ENCODE peak calls at places on chromosome 22, in ten cellular contexts. One of them, this sample, is unnamed.

GRCh38 chr22:22897036-22897435 is 9.4 kb downstream of the IGLL5 start:
- DNase-seq in cardiac muscle cell: no peak
- DNase-seq in stimulated activated CD4-positive, alpha-beta T cell treated with anti-CD3 and anti-CD28 coated beads, Interleukin-1b, Interleukin-23, amount 100 ng/mL, for 1 hour: no peak
- DNase-seq in A549: no peak
- DNase-seq in neural progenitor cell: no peak
- DNase-seq in hypothalamus: no peak
- DNase-seq in BE2C: no peak
- DNase-seq in activated T-helper 1 cell treated with anti-CD3 and anti-CD28 coated beads, Interleukin-12 subunit alpha, Interleukin-12 subunit beta, Interleukin-2, Interleukin-4 antibody, amounts not matched to agents 30 ng/mL and 10 ng/mL and 1 ng/mL, durations not matched to agents 14 hours and 24 hours and 36 hours: no peak
- DNase-seq in sigmoid colon: peak
- DNase-seq in thoracic aorta: no peak
- DNase-seq in this sample: peak

GRCh38 chr22:37907036-37907954 is 1.2 kb downstream of the MICALL1 start:
- DNase-seq in cardiac muscle cell: no peak
- DNase-seq in stimulated activated CD4-positive, alpha-beta T cell treated with anti-CD3 and anti-CD28 coated beads, Interleukin-1b, Interleukin-23, amount 100 ng/mL, for 1 hour: no peak
- DNase-seq in A549: no peak
- DNase-seq in neural progenitor cell: no peak
- DNase-seq in hypothalamus: no peak
- DNase-seq in BE2C: no peak
- DNase-seq in activated T-helper 1 cell treated with anti-CD3 and anti-CD28 coated beads, Interleukin-12 subunit alpha, Interleukin-12 subunit beta, Interleukin-2, Interleukin-4 antibody, amounts not matched to agents 30 ng/mL and 10 ng/mL and 1 ng/mL, durations not matched to agents 14 hours and 24 hours and 36 hours: no peak
- DNase-seq in sigmoid colon: peak
- DNase-seq in thoracic aorta: no peak
- DNase-seq in this sample: no peak

GRCh38 chr22:46072030-46072881 is 78.1 kb upstream of the PPARA start:
- DNase-seq in cardiac muscle cell: no peak
- DNase-seq in stimulated activated CD4-positive, alpha-beta T cell treated with anti-CD3 and anti-CD28 coated beads, Interleukin-1b, Interleukin-23, amount 100 ng/mL, for 1 hour: no peak
- DNase-seq in A549: no peak
- DNase-seq in neural progenitor cell: peak
- DNase-seq in hypothalamus: no peak
- DNase-seq in BE2C: peak
- DNase-seq in activated T-helper 1 cell treated with anti-CD3 and anti-CD28 coated beads, Interleukin-12 subunit alpha, Interleukin-12 subunit beta, Interleukin-2, Interleukin-4 antibody, amounts not matched to agents 30 ng/mL and 10 ng/mL and 1 ng/mL, durations not matched to agents 14 hours and 24 hours and 36 hours: peak
- DNase-seq in sigmoid colon: peak
- DNase-seq in thoracic aorta: no peak
- DNase-seq in this sample: peak

GRCh38 chr22:19446603-19447387 is 716 bp downstream of the C22orf39 start:
- DNase-seq in cardiac muscle cell: no peak
- DNase-seq in stimulated activated CD4-positive, alpha-beta T cell treated with anti-CD3 and anti-CD28 coated beads, Interleukin-1b, Interleukin-23, amount 100 ng/mL, for 1 hour: no peak
- DNase-seq in A549: peak
- DNase-seq in neural progenitor cell: peak
- DNase-seq in hypothalamus: no peak
- DNase-seq in BE2C: no peak
- DNase-seq in activated T-helper 1 cell treated with anti-CD3 and anti-CD28 coated beads, Interleukin-12 subunit alpha, Interleukin-12 subunit beta, Interleukin-2, Interleukin-4 antibody, amounts not matched to agents 30 ng/mL and 10 ng/mL and 1 ng/mL, durations not matched to agents 14 hours and 24 hours and 36 hours: no peak
- DNase-seq in sigmoid colon: no peak
- DNase-seq in thoracic aorta: no peak
- DNase-seq in this sample: no peak

GRCh38 chr22:43268261-43268660 is 74.9 kb downstream of the SCUBE1 start:
- DNase-seq in cardiac muscle cell: no peak
- DNase-seq in stimulated activated CD4-positive, alpha-beta T cell treated with anti-CD3 and anti-CD28 coated beads, Interleukin-1b, Interleukin-23, amount 100 ng/mL, for 1 hour: no peak
- DNase-seq in A549: no peak
- DNase-seq in neural progenitor cell: no peak
- DNase-seq in hypothalamus: no peak
- DNase-seq in BE2C: peak
- DNase-seq in activated T-helper 1 cell treated with anti-CD3 and anti-CD28 coated beads, Interleukin-12 subunit alpha, Interleukin-12 subunit beta, Interleukin-2, Interleukin-4 antibody, amounts not matched to agents 30 ng/mL and 10 ng/mL and 1 ng/mL, durations not matched to agents 14 hours and 24 hours and 36 hours: no peak
- DNase-seq in sigmoid colon: no peak
- DNase-seq in thoracic aorta: no peak
- DNase-seq in this sample: no peak

GRCh38 chr22:48893288-48894063 is 934.2 kb downstream of the BRD1 start:
- DNase-seq in cardiac muscle cell: no peak
- DNase-seq in stimulated activated CD4-positive, alpha-beta T cell treated with anti-CD3 and anti-CD28 coated beads, Interleukin-1b, Interleukin-23, amount 100 ng/mL, for 1 hour: no peak
- DNase-seq in A549: no peak
- DNase-seq in neural progenitor cell: no peak
- DNase-seq in hypothalamus: no peak
- DNase-seq in BE2C: no peak
- DNase-seq in activated T-helper 1 cell treated with anti-CD3 and anti-CD28 coated beads, Interleukin-12 subunit alpha, Interleukin-12 subunit beta, Interleukin-2, Interleukin-4 antibody, amounts not matched to agents 30 ng/mL and 10 ng/mL and 1 ng/mL, durations not matched to agents 14 hours and 24 hours and 36 hours: no peak
- DNase-seq in sigmoid colon: no peak
- DNase-seq in thoracic aorta: no peak
- DNase-seq in this sample: no peak

GRCh38 chr22:24244144-24244787 is 616 bp downstream of the GGT5 start:
- DNase-seq in cardiac muscle cell: no peak
- DNase-seq in stimulated activated CD4-positive, alpha-beta T cell treated with anti-CD3 and anti-CD28 coated beads, Interleukin-1b, Interleukin-23, amount 100 ng/mL, for 1 hour: no peak
- DNase-seq in A549: no peak
- DNase-seq in neural progenitor cell: no peak
- DNase-seq in hypothalamus: no peak
- DNase-seq in BE2C: peak
- DNase-seq in activated T-helper 1 cell treated with anti-CD3 and anti-CD28 coated beads, Interleukin-12 subunit alpha, Interleukin-12 subunit beta, Interleukin-2, Interleukin-4 antibody, amounts not matched to agents 30 ng/mL and 10 ng/mL and 1 ng/mL, durations not matched to agents 14 hours and 24 hours and 36 hours: no peak
- DNase-seq in sigmoid colon: no peak
- DNase-seq in thoracic aorta: no peak
- DNase-seq in this sample: no peak

GRCh38 chr22:33561149-33561807 is 359.0 kb downstream of the LARGE1 start:
- DNase-seq in cardiac muscle cell: no peak
- DNase-seq in stimulated activated CD4-positive, alpha-beta T cell treated with anti-CD3 and anti-CD28 coated beads, Interleukin-1b, Interleukin-23, amount 100 ng/mL, for 1 hour: no peak
- DNase-seq in A549: no peak
- DNase-seq in neural progenitor cell: no peak
- DNase-seq in hypothalamus: no peak
- DNase-seq in BE2C: no peak
- DNase-seq in activated T-helper 1 cell treated with anti-CD3 and anti-CD28 coated beads, Interleukin-12 subunit alpha, Interleukin-12 subunit beta, Interleukin-2, Interleukin-4 antibody, amounts not matched to agents 30 ng/mL and 10 ng/mL and 1 ng/mL, durations not matched to agents 14 hours and 24 hours and 36 hours: no peak
- DNase-seq in sigmoid colon: no peak
- DNase-seq in thoracic aorta: no peak
- DNase-seq in this sample: no peak

GRCh38 chr22:23534851-23535717 is 45.0 kb downstream of the IGLL1 start:
- DNase-seq in cardiac muscle cell: no peak
- DNase-seq in stimulated activated CD4-positive, alpha-beta T cell treated with anti-CD3 and anti-CD28 coated beads, Interleukin-1b, Interleukin-23, amount 100 ng/mL, for 1 hour: no peak
- DNase-seq in A549: no peak
- DNase-seq in neural progenitor cell: no peak
- DNase-seq in hypothalamus: no peak
- DNase-seq in BE2C: no peak
- DNase-seq in activated T-helper 1 cell treated with anti-CD3 and anti-CD28 coated beads, Interleukin-12 subunit alpha, Interleukin-12 subunit beta, Interleukin-2, Interleukin-4 antibody, amounts not matched to agents 30 ng/mL and 10 ng/mL and 1 ng/mL, durations not matched to agents 14 hours and 24 hours and 36 hours: no peak
- DNase-seq in sigmoid colon: peak
- DNase-seq in thoracic aorta: no peak
- DNase-seq in this sample: peak

GRCh38 chr22:28141614-28142013 is 222.6 kb upstream of the PITPNB start:
- DNase-seq in cardiac muscle cell: no peak
- DNase-seq in stimulated activated CD4-positive, alpha-beta T cell treated with anti-CD3 and anti-CD28 coated beads, Interleukin-1b, Interleukin-23, amount 100 ng/mL, for 1 hour: no peak
- DNase-seq in A549: no peak
- DNase-seq in neural progenitor cell: no peak
- DNase-seq in hypothalamus: no peak
- DNase-seq in BE2C: no peak
- DNase-seq in activated T-helper 1 cell treated with anti-CD3 and anti-CD28 coated beads, Interleukin-12 subunit alpha, Interleukin-12 subunit beta, Interleukin-2, Interleukin-4 antibody, amounts not matched to agents 30 ng/mL and 10 ng/mL and 1 ng/mL, durations not matched to agents 14 hours and 24 hours and 36 hours: no peak
- DNase-seq in sigmoid colon: no peak
- DNase-seq in thoracic aorta: no peak
- DNase-seq in this sample: no peak

GRCh38 chr22:25232301-25232700 is 12.9 kb downstream of the CRYBB2 start:
- DNase-seq in cardiac muscle cell: no peak
- DNase-seq in stimulated activated CD4-positive, alpha-beta T cell treated with anti-CD3 and anti-CD28 coated beads, Interleukin-1b, Interleukin-23, amount 100 ng/mL, for 1 hour: no peak
- DNase-seq in A549: no peak
- DNase-seq in neural progenitor cell: no peak
- DNase-seq in hypothalamus: no peak
- DNase-seq in BE2C: no peak
- DNase-seq in activated T-helper 1 cell treated with anti-CD3 and anti-CD28 coated beads, Interleukin-12 subunit alpha, Interleukin-12 subunit beta, Interleukin-2, Interleukin-4 antibody, amounts not matched to agents 30 ng/mL and 10 ng/mL and 1 ng/mL, durations not matched to agents 14 hours and 24 hours and 36 hours: no peak
- DNase-seq in sigmoid colon: no peak
- DNase-seq in thoracic aorta: no peak
- DNase-seq in this sample: no peak

GRCh38 chr22:24996420-24996952 is 44.0 kb downstream of the KIAA1671 start:
- DNase-seq in cardiac muscle cell: peak
- DNase-seq in stimulated activated CD4-positive, alpha-beta T cell treated with anti-CD3 and anti-CD28 coated beads, Interleukin-1b, Interleukin-23, amount 100 ng/mL, for 1 hour: no peak
- DNase-seq in A549: peak
- DNase-seq in neural progenitor cell: peak
- DNase-seq in hypothalamus: no peak
- DNase-seq in BE2C: peak
- DNase-seq in activated T-helper 1 cell treated with anti-CD3 and anti-CD28 coated beads, Interleukin-12 subunit alpha, Interleukin-12 subunit beta, Interleukin-2, Interleukin-4 antibody, amounts not matched to agents 30 ng/mL and 10 ng/mL and 1 ng/mL, durations not matched to agents 14 hours and 24 hours and 36 hours: no peak
- DNase-seq in sigmoid colon: no peak
- DNase-seq in thoracic aorta: no peak
- DNase-seq in this sample: no peak

GRCh38 chr22:45181766-45182165 is 18.0 kb downstream of the NUP50 start:
- DNase-seq in cardiac muscle cell: no peak
- DNase-seq in stimulated activated CD4-positive, alpha-beta T cell treated with anti-CD3 and anti-CD28 coated beads, Interleukin-1b, Interleukin-23, amount 100 ng/mL, for 1 hour: no peak
- DNase-seq in A549: no peak
- DNase-seq in neural progenitor cell: no peak
- DNase-seq in hypothalamus: no peak
- DNase-seq in BE2C: no peak
- DNase-seq in activated T-helper 1 cell treated with anti-CD3 and anti-CD28 coated beads, Interleukin-12 subunit alpha, Interleukin-12 subunit beta, Interleukin-2, Interleukin-4 antibody, amounts not matched to agents 30 ng/mL and 10 ng/mL and 1 ng/mL, durations not matched to agents 14 hours and 24 hours and 36 hours: no peak
- DNase-seq in sigmoid colon: no peak
- DNase-seq in thoracic aorta: no peak
- DNase-seq in this sample: no peak

GRCh38 chr22:24181088-24181995 is at the start of gene SUSD2:
- DNase-seq in cardiac muscle cell: peak
- DNase-seq in stimulated activated CD4-positive, alpha-beta T cell treated with anti-CD3 and anti-CD28 coated beads, Interleukin-1b, Interleukin-23, amount 100 ng/mL, for 1 hour: no peak
- DNase-seq in A549: no peak
- DNase-seq in neural progenitor cell: peak
- DNase-seq in hypothalamus: no peak
- DNase-seq in BE2C: peak
- DNase-seq in activated T-helper 1 cell treated with anti-CD3 and anti-CD28 coated beads, Interleukin-12 subunit alpha, Interleukin-12 subunit beta, Interleukin-2, Interleukin-4 antibody, amounts not matched to agents 30 ng/mL and 10 ng/mL and 1 ng/mL, durations not matched to agents 14 hours and 24 hours and 36 hours: no peak
- DNase-seq in sigmoid colon: no peak
- DNase-seq in thoracic aorta: no peak
- DNase-seq in this sample: no peak

GRCh38 chr22:46066691-46067090 is 83.6 kb upstream of the PPARA start:
- DNase-seq in cardiac muscle cell: no peak
- DNase-seq in stimulated activated CD4-positive, alpha-beta T cell treated with anti-CD3 and anti-CD28 coated beads, Interleukin-1b, Interleukin-23, amount 100 ng/mL, for 1 hour: no peak
- DNase-seq in A549: no peak
- DNase-seq in neural progenitor cell: no peak
- DNase-seq in hypothalamus: no peak
- DNase-seq in BE2C: no peak
- DNase-seq in activated T-helper 1 cell treated with anti-CD3 and anti-CD28 coated beads, Interleukin-12 subunit alpha, Interleukin-12 subunit beta, Interleukin-2, Interleukin-4 antibody, amounts not matched to agents 30 ng/mL and 10 ng/mL and 1 ng/mL, durations not matched to agents 14 hours and 24 hours and 36 hours: no peak
- DNase-seq in sigmoid colon: peak
- DNase-seq in thoracic aorta: no peak
- DNase-seq in this sample: peak

GRCh38 chr22:45105281-45105700 is 58.4 kb upstream of the NUP50 start:
- DNase-seq in cardiac muscle cell: no peak
- DNase-seq in stimulated activated CD4-positive, alpha-beta T cell treated with anti-CD3 and anti-CD28 coated beads, Interleukin-1b, Interleukin-23, amount 100 ng/mL, for 1 hour: no peak
- DNase-seq in A549: no peak
- DNase-seq in neural progenitor cell: no peak
- DNase-seq in hypothalamus: no peak
- DNase-seq in BE2C: no peak
- DNase-seq in activated T-helper 1 cell treated with anti-CD3 and anti-CD28 coated beads, Interleukin-12 subunit alpha, Interleukin-12 subunit beta, Interleukin-2, Interleukin-4 antibody, amounts not matched to agents 30 ng/mL and 10 ng/mL and 1 ng/mL, durations not matched to agents 14 hours and 24 hours and 36 hours: no peak
- DNase-seq in sigmoid colon: no peak
- DNase-seq in thoracic aorta: no peak
- DNase-seq in this sample: no peak

GRCh38 chr22:31276426-31277167 is 15.7 kb downstream of the PIK3IP1 start:
- DNase-seq in cardiac muscle cell: no peak
- DNase-seq in stimulated activated CD4-positive, alpha-beta T cell treated with anti-CD3 and anti-CD28 coated beads, Interleukin-1b, Interleukin-23, amount 100 ng/mL, for 1 hour: no peak
- DNase-seq in A549: no peak
- DNase-seq in neural progenitor cell: no peak
- DNase-seq in hypothalamus: no peak
- DNase-seq in BE2C: no peak
- DNase-seq in activated T-helper 1 cell treated with anti-CD3 and anti-CD28 coated beads, Interleukin-12 subunit alpha, Interleukin-12 subunit beta, Interleukin-2, Interleukin-4 antibody, amounts not matched to agents 30 ng/mL and 10 ng/mL and 1 ng/mL, durations not matched to agents 14 hours and 24 hours and 36 hours: no peak
- DNase-seq in sigmoid colon: peak
- DNase-seq in thoracic aorta: no peak
- DNase-seq in this sample: no peak

GRCh38 chr22:50031189-50032091 is 18.9 kb upstream of the IL17REL start:
- DNase-seq in cardiac muscle cell: no peak
- DNase-seq in stimulated activated CD4-positive, alpha-beta T cell treated with anti-CD3 and anti-CD28 coated beads, Interleukin-1b, Interleukin-23, amount 100 ng/mL, for 1 hour: no peak
- DNase-seq in A549: no peak
- DNase-seq in neural progenitor cell: no peak
- DNase-seq in hypothalamus: no peak
- DNase-seq in BE2C: peak
- DNase-seq in activated T-helper 1 cell treated with anti-CD3 and anti-CD28 coated beads, Interleukin-12 subunit alpha, Interleukin-12 subunit beta, Interleukin-2, Interleukin-4 antibody, amounts not matched to agents 30 ng/mL and 10 ng/mL and 1 ng/mL, durations not matched to agents 14 hours and 24 hours and 36 hours: no peak
- DNase-seq in sigmoid colon: peak
- DNase-seq in thoracic aorta: no peak
- DNase-seq in this sample: peak

GRCh38 chr22:44588348-44588747 is 90.3 kb upstream of the RTL6 start:
- DNase-seq in cardiac muscle cell: no peak
- DNase-seq in stimulated activated CD4-positive, alpha-beta T cell treated with anti-CD3 and anti-CD28 coated beads, Interleukin-1b, Interleukin-23, amount 100 ng/mL, for 1 hour: no peak
- DNase-seq in A549: no peak
- DNase-seq in neural progenitor cell: no peak
- DNase-seq in hypothalamus: no peak
- DNase-seq in BE2C: no peak
- DNase-seq in activated T-helper 1 cell treated with anti-CD3 and anti-CD28 coated beads, Interleukin-12 subunit alpha, Interleukin-12 subunit beta, Interleukin-2, Interleukin-4 antibody, amounts not matched to agents 30 ng/mL and 10 ng/mL and 1 ng/mL, durations not matched to agents 14 hours and 24 hours and 36 hours: no peak
- DNase-seq in sigmoid colon: peak
- DNase-seq in thoracic aorta: no peak
- DNase-seq in this sample: no peak

GRCh38 chr22:17319541-17319940 is 49.7 kb upstream of the CECR2 start:
- DNase-seq in cardiac muscle cell: peak
- DNase-seq in stimulated activated CD4-positive, alpha-beta T cell treated with anti-CD3 and anti-CD28 coated beads, Interleukin-1b, Interleukin-23, amount 100 ng/mL, for 1 hour: no peak
- DNase-seq in A549: no peak
- DNase-seq in neural progenitor cell: peak
- DNase-seq in hypothalamus: no peak
- DNase-seq in BE2C: no peak
- DNase-seq in activated T-helper 1 cell treated with anti-CD3 and anti-CD28 coated beads, Interleukin-12 subunit alpha, Interleukin-12 subunit beta, Interleukin-2, Interleukin-4 antibody, amounts not matched to agents 30 ng/mL and 10 ng/mL and 1 ng/mL, durations not matched to agents 14 hours and 24 hours and 36 hours: no peak
- DNase-seq in sigmoid colon: no peak
- DNase-seq in thoracic aorta: no peak
- DNase-seq in this sample: peak

GRCh38 chr22:30324008-30324730 is 2.6 kb downstream of the TBC1D10A start:
- DNase-seq in cardiac muscle cell: no peak
- DNase-seq in stimulated activated CD4-positive, alpha-beta T cell treated with anti-CD3 and anti-CD28 coated beads, Interleukin-1b, Interleukin-23, amount 100 ng/mL, for 1 hour: no peak
- DNase-seq in A549: no peak
- DNase-seq in neural progenitor cell: no peak
- DNase-seq in hypothalamus: no peak
- DNase-seq in BE2C: no peak
- DNase-seq in activated T-helper 1 cell treated with anti-CD3 and anti-CD28 coated beads, Interleukin-12 subunit alpha, Interleukin-12 subunit beta, Interleukin-2, Interleukin-4 antibody, amounts not matched to agents 30 ng/mL and 10 ng/mL and 1 ng/mL, durations not matched to agents 14 hours and 24 hours and 36 hours: peak
- DNase-seq in sigmoid colon: no peak
- DNase-seq in thoracic aorta: no peak
- DNase-seq in this sample: no peak

GRCh38 chr22:32165692-32166091 is 6.6 kb upstream of the C22orf42 start:
- DNase-seq in cardiac muscle cell: no peak
- DNase-seq in stimulated activated CD4-positive, alpha-beta T cell treated with anti-CD3 and anti-CD28 coated beads, Interleukin-1b, Interleukin-23, amount 100 ng/mL, for 1 hour: no peak
- DNase-seq in A549: no peak
- DNase-seq in neural progenitor cell: no peak
- DNase-seq in hypothalamus: no peak
- DNase-seq in BE2C: no peak
- DNase-seq in activated T-helper 1 cell treated with anti-CD3 and anti-CD28 coated beads, Interleukin-12 subunit alpha, Interleukin-12 subunit beta, Interleukin-2, Interleukin-4 antibody, amounts not matched to agents 30 ng/mL and 10 ng/mL and 1 ng/mL, durations not matched to agents 14 hours and 24 hours and 36 hours: no peak
- DNase-seq in sigmoid colon: no peak
- DNase-seq in thoracic aorta: no peak
- DNase-seq in this sample: no peak

GRCh38 chr22:17769013-17769715 is 5.1 kb downstream of the BID start:
- DNase-seq in cardiac muscle cell: no peak
- DNase-seq in stimulated activated CD4-positive, alpha-beta T cell treated with anti-CD3 and anti-CD28 coated beads, Interleukin-1b, Interleukin-23, amount 100 ng/mL, for 1 hour: no peak
- DNase-seq in A549: no peak
- DNase-seq in neural progenitor cell: no peak
- DNase-seq in hypothalamus: no peak
- DNase-seq in BE2C: no peak
- DNase-seq in activated T-helper 1 cell treated with anti-CD3 and anti-CD28 coated beads, Interleukin-12 subunit alpha, Interleukin-12 subunit beta, Interleukin-2, Interleukin-4 antibody, amounts not matched to agents 30 ng/mL and 10 ng/mL and 1 ng/mL, durations not matched to agents 14 hours and 24 hours and 36 hours: no peak
- DNase-seq in sigmoid colon: no peak
- DNase-seq in thoracic aorta: no peak
- DNase-seq in this sample: no peak

GRCh38 chr22:31569126-31569525 is 72.8 kb downstream of the SFI1 start:
- DNase-seq in cardiac muscle cell: no peak
- DNase-seq in stimulated activated CD4-positive, alpha-beta T cell treated with anti-CD3 and anti-CD28 coated beads, Interleukin-1b, Interleukin-23, amount 100 ng/mL, for 1 hour: no peak
- DNase-seq in A549: no peak
- DNase-seq in neural progenitor cell: no peak
- DNase-seq in hypothalamus: no peak
- DNase-seq in BE2C: no peak
- DNase-seq in activated T-helper 1 cell treated with anti-CD3 and anti-CD28 coated beads, Interleukin-12 subunit alpha, Interleukin-12 subunit beta, Interleukin-2, Interleukin-4 antibody, amounts not matched to agents 30 ng/mL and 10 ng/mL and 1 ng/mL, durations not matched to agents 14 hours and 24 hours and 36 hours: no peak
- DNase-seq in sigmoid colon: no peak
- DNase-seq in thoracic aorta: no peak
- DNase-seq in this sample: no peak

GRCh38 chr22:18136563-18137320 is 13.2 kb upstream of the USP18 start:
- DNase-seq in cardiac muscle cell: no peak
- DNase-seq in stimulated activated CD4-positive, alpha-beta T cell treated with anti-CD3 and anti-CD28 coated beads, Interleukin-1b, Interleukin-23, amount 100 ng/mL, for 1 hour: no peak
- DNase-seq in A549: no peak
- DNase-seq in neural progenitor cell: no peak
- DNase-seq in hypothalamus: no peak
- DNase-seq in BE2C: no peak
- DNase-seq in activated T-helper 1 cell treated with anti-CD3 and anti-CD28 coated beads, Interleukin-12 subunit alpha, Interleukin-12 subunit beta, Interleukin-2, Interleukin-4 antibody, amounts not matched to agents 30 ng/mL and 10 ng/mL and 1 ng/mL, durations not matched to agents 14 hours and 24 hours and 36 hours: no peak
- DNase-seq in sigmoid colon: no peak
- DNase-seq in thoracic aorta: no peak
- DNase-seq in this sample: no peak

GRCh38 chr22:41285441-41285819 is 557 bp downstream of the RANGAP1 start:
- DNase-seq in cardiac muscle cell: peak
- DNase-seq in stimulated activated CD4-positive, alpha-beta T cell treated with anti-CD3 and anti-CD28 coated beads, Interleukin-1b, Interleukin-23, amount 100 ng/mL, for 1 hour: peak
- DNase-seq in A549: no peak
- DNase-seq in neural progenitor cell: peak
- DNase-seq in hypothalamus: peak
- DNase-seq in BE2C: peak
- DNase-seq in activated T-helper 1 cell treated with anti-CD3 and anti-CD28 coated beads, Interleukin-12 subunit alpha, Interleukin-12 subunit beta, Interleukin-2, Interleukin-4 antibody, amounts not matched to agents 30 ng/mL and 10 ng/mL and 1 ng/mL, durations not matched to agents 14 hours and 24 hours and 36 hours: peak
- DNase-seq in sigmoid colon: peak
- DNase-seq in thoracic aorta: peak
- DNase-seq in this sample: no peak

GRCh38 chr22:36430863-36431262 is 43.1 kb upstream of the MYH9 start:
- DNase-seq in cardiac muscle cell: no peak
- DNase-seq in stimulated activated CD4-positive, alpha-beta T cell treated with anti-CD3 and anti-CD28 coated beads, Interleukin-1b, Interleukin-23, amount 100 ng/mL, for 1 hour: no peak
- DNase-seq in A549: no peak
- DNase-seq in neural progenitor cell: no peak
- DNase-seq in hypothalamus: no peak
- DNase-seq in BE2C: no peak
- DNase-seq in activated T-helper 1 cell treated with anti-CD3 and anti-CD28 coated beads, Interleukin-12 subunit alpha, Interleukin-12 subunit beta, Interleukin-2, Interleukin-4 antibody, amounts not matched to agents 30 ng/mL and 10 ng/mL and 1 ng/mL, durations not matched to agents 14 hours and 24 hours and 36 hours: no peak
- DNase-seq in sigmoid colon: no peak
- DNase-seq in thoracic aorta: no peak
- DNase-seq in this sample: no peak

GRCh38 chr22:39244496-39245129 is at the start of gene PDGFB:
- DNase-seq in cardiac muscle cell: peak
- DNase-seq in stimulated activated CD4-positive, alpha-beta T cell treated with anti-CD3 and anti-CD28 coated beads, Interleukin-1b, Interleukin-23, amount 100 ng/mL, for 1 hour: no peak
- DNase-seq in A549: no peak
- DNase-seq in neural progenitor cell: peak
- DNase-seq in hypothalamus: no peak
- DNase-seq in BE2C: no peak
- DNase-seq in activated T-helper 1 cell treated with anti-CD3 and anti-CD28 coated beads, Interleukin-12 subunit alpha, Interleukin-12 subunit beta, Interleukin-2, Interleukin-4 antibody, amounts not matched to agents 30 ng/mL and 10 ng/mL and 1 ng/mL, durations not matched to agents 14 hours and 24 hours and 36 hours: no peak
- DNase-seq in sigmoid colon: no peak
- DNase-seq in thoracic aorta: no peak
- DNase-seq in this sample: no peak